ENCODE peak calls at places on chromosomes 7 and 10, in six cellular contexts. One of them, this sample, is unnamed.

GRCh38 chr7:119783799-119784198 is 489.2 kb upstream of the KCND2 start:
- DNase-seq in activated CD4-positive, alpha-beta T cell treated with anti-CD3 and anti-CD28 coated beads, Interleukin-2, amount 50 U/mL, for 24 hours: no peak
- DNase-seq in H9: no peak
- DNase-seq in stimulated activated CD4-positive, alpha-beta T cell treated with anti-CD3 and anti-CD28 coated beads, Interleukin-4, amount 100 ng/mL, for 4 hours: no peak
- DNase-seq in Kasumi-1: no peak
- DNase-seq in activated T-cell treated with anti-CD3 and anti-CD28 coated beads, Interleukin-2, amount 50 U/mL, for 72 hours: no peak
- DNase-seq in this sample: no peak

GRCh38 chr10:94198324-94198723 is 164.4 kb downstream of the NOC3L start:
- DNase-seq in activated CD4-positive, alpha-beta T cell treated with anti-CD3 and anti-CD28 coated beads, Interleukin-2, amount 50 U/mL, for 24 hours: no peak
- DNase-seq in H9: no peak
- DNase-seq in stimulated activated CD4-positive, alpha-beta T cell treated with anti-CD3 and anti-CD28 coated beads, Interleukin-4, amount 100 ng/mL, for 4 hours: no peak
- DNase-seq in Kasumi-1: no peak
- DNase-seq in activated T-cell treated with anti-CD3 and anti-CD28 coated beads, Interleukin-2, amount 50 U/mL, for 72 hours: no peak
- DNase-seq in this sample: no peak

GRCh38 chr7:8277394-8277982 is 15.5 kb upstream of the ICA1 start:
- DNase-seq in activated CD4-positive, alpha-beta T cell treated with anti-CD3 and anti-CD28 coated beads, Interleukin-2, amount 50 U/mL, for 24 hours: no peak
- DNase-seq in H9: no peak
- DNase-seq in stimulated activated CD4-positive, alpha-beta T cell treated with anti-CD3 and anti-CD28 coated beads, Interleukin-4, amount 100 ng/mL, for 4 hours: no peak
- DNase-seq in Kasumi-1: peak
- DNase-seq in activated T-cell treated with anti-CD3 and anti-CD28 coated beads, Interleukin-2, amount 50 U/mL, for 72 hours: no peak
- DNase-seq in this sample: peak

GRCh38 chr10:116084166-116084565 is 188.8 kb downstream of the GFRA1 start:
- DNase-seq in activated CD4-positive, alpha-beta T cell treated with anti-CD3 and anti-CD28 coated beads, Interleukin-2, amount 50 U/mL, for 24 hours: no peak
- DNase-seq in H9: no peak
- DNase-seq in stimulated activated CD4-positive, alpha-beta T cell treated with anti-CD3 and anti-CD28 coated beads, Interleukin-4, amount 100 ng/mL, for 4 hours: no peak
- DNase-seq in Kasumi-1: no peak
- DNase-seq in activated T-cell treated with anti-CD3 and anti-CD28 coated beads, Interleukin-2, amount 50 U/mL, for 72 hours: no peak
- DNase-seq in this sample: no peak

GRCh38 chr10:533611-534566 is 155.6 kb downstream of the DIP2C start:
- DNase-seq in activated CD4-positive, alpha-beta T cell treated with anti-CD3 and anti-CD28 coated beads, Interleukin-2, amount 50 U/mL, for 24 hours: no peak
- DNase-seq in H9: no peak
- DNase-seq in stimulated activated CD4-positive, alpha-beta T cell treated with anti-CD3 and anti-CD28 coated beads, Interleukin-4, amount 100 ng/mL, for 4 hours: no peak
- DNase-seq in Kasumi-1: no peak
- DNase-seq in activated T-cell treated with anti-CD3 and anti-CD28 coated beads, Interleukin-2, amount 50 U/mL, for 72 hours: no peak
- DNase-seq in this sample: no peak

GRCh38 chr10:106327747-106328146 is 836.8 kb downstream of the SORCS1 start:
- DNase-seq in activated CD4-positive, alpha-beta T cell treated with anti-CD3 and anti-CD28 coated beads, Interleukin-2, amount 50 U/mL, for 24 hours: no peak
- DNase-seq in H9: no peak
- DNase-seq in stimulated activated CD4-positive, alpha-beta T cell treated with anti-CD3 and anti-CD28 coated beads, Interleukin-4, amount 100 ng/mL, for 4 hours: no peak
- DNase-seq in Kasumi-1: no peak
- DNase-seq in activated T-cell treated with anti-CD3 and anti-CD28 coated beads, Interleukin-2, amount 50 U/mL, for 72 hours: no peak
- DNase-seq in this sample: no peak

GRCh38 chr7:96414931-96415292 is 93.0 kb upstream of the SLC25A13 start:
- DNase-seq in activated CD4-positive, alpha-beta T cell treated with anti-CD3 and anti-CD28 coated beads, Interleukin-2, amount 50 U/mL, for 24 hours: peak
- DNase-seq in H9: peak
- DNase-seq in stimulated activated CD4-positive, alpha-beta T cell treated with anti-CD3 and anti-CD28 coated beads, Interleukin-4, amount 100 ng/mL, for 4 hours: no peak
- DNase-seq in Kasumi-1: peak
- DNase-seq in activated T-cell treated with anti-CD3 and anti-CD28 coated beads, Interleukin-2, amount 50 U/mL, for 72 hours: peak
- DNase-seq in this sample: peak

GRCh38 chr7:30503273-30504212 is 1.1 kb downstream of the GGCT start:
- DNase-seq in activated CD4-positive, alpha-beta T cell treated with anti-CD3 and anti-CD28 coated beads, Interleukin-2, amount 50 U/mL, for 24 hours: no peak
- DNase-seq in H9: no peak
- DNase-seq in stimulated activated CD4-positive, alpha-beta T cell treated with anti-CD3 and anti-CD28 coated beads, Interleukin-4, amount 100 ng/mL, for 4 hours: no peak
- DNase-seq in Kasumi-1: peak
- DNase-seq in activated T-cell treated with anti-CD3 and anti-CD28 coated beads, Interleukin-2, amount 50 U/mL, for 72 hours: no peak
- DNase-seq in this sample: no peak

GRCh38 chr10:33132626-33133025 is 174.6 kb upstream of the ITGB1 start:
- DNase-seq in activated CD4-positive, alpha-beta T cell treated with anti-CD3 and anti-CD28 coated beads, Interleukin-2, amount 50 U/mL, for 24 hours: no peak
- DNase-seq in H9: peak
- DNase-seq in stimulated activated CD4-positive, alpha-beta T cell treated with anti-CD3 and anti-CD28 coated beads, Interleukin-4, amount 100 ng/mL, for 4 hours: no peak
- DNase-seq in Kasumi-1: peak
- DNase-seq in activated T-cell treated with anti-CD3 and anti-CD28 coated beads, Interleukin-2, amount 50 U/mL, for 72 hours: peak
- DNase-seq in this sample: no peak

GRCh38 chr10:29621161-29621560 is 13.6 kb downstream of the SVIL start:
- DNase-seq in activated CD4-positive, alpha-beta T cell treated with anti-CD3 and anti-CD28 coated beads, Interleukin-2, amount 50 U/mL, for 24 hours: no peak
- DNase-seq in H9: no peak
- DNase-seq in stimulated activated CD4-positive, alpha-beta T cell treated with anti-CD3 and anti-CD28 coated beads, Interleukin-4, amount 100 ng/mL, for 4 hours: no peak
- DNase-seq in Kasumi-1: no peak
- DNase-seq in activated T-cell treated with anti-CD3 and anti-CD28 coated beads, Interleukin-2, amount 50 U/mL, for 72 hours: no peak
- DNase-seq in this sample: no peak

GRCh38 chr10:78302739-78302988 is 269.0 kb downstream of the RPS24 start:
- DNase-seq in activated CD4-positive, alpha-beta T cell treated with anti-CD3 and anti-CD28 coated beads, Interleukin-2, amount 50 U/mL, for 24 hours: no peak
- DNase-seq in H9: no peak
- DNase-seq in stimulated activated CD4-positive, alpha-beta T cell treated with anti-CD3 and anti-CD28 coated beads, Interleukin-4, amount 100 ng/mL, for 4 hours: no peak
- DNase-seq in Kasumi-1: no peak
- DNase-seq in activated T-cell treated with anti-CD3 and anti-CD28 coated beads, Interleukin-2, amount 50 U/mL, for 72 hours: no peak
- DNase-seq in this sample: no peak

GRCh38 chr10:110252148-110252547 is 44.7 kb downstream of the MXI1 start:
- DNase-seq in activated CD4-positive, alpha-beta T cell treated with anti-CD3 and anti-CD28 coated beads, Interleukin-2, amount 50 U/mL, for 24 hours: no peak
- DNase-seq in H9: no peak
- DNase-seq in stimulated activated CD4-positive, alpha-beta T cell treated with anti-CD3 and anti-CD28 coated beads, Interleukin-4, amount 100 ng/mL, for 4 hours: no peak
- DNase-seq in Kasumi-1: no peak
- DNase-seq in activated T-cell treated with anti-CD3 and anti-CD28 coated beads, Interleukin-2, amount 50 U/mL, for 72 hours: no peak
- DNase-seq in this sample: no peak

GRCh38 chr10:72821606-72822005 is 71.9 kb upstream of the OIT3 start:
- DNase-seq in activated CD4-positive, alpha-beta T cell treated with anti-CD3 and anti-CD28 coated beads, Interleukin-2, amount 50 U/mL, for 24 hours: no peak
- DNase-seq in H9: no peak
- DNase-seq in stimulated activated CD4-positive, alpha-beta T cell treated with anti-CD3 and anti-CD28 coated beads, Interleukin-4, amount 100 ng/mL, for 4 hours: no peak
- DNase-seq in Kasumi-1: no peak
- DNase-seq in activated T-cell treated with anti-CD3 and anti-CD28 coated beads, Interleukin-2, amount 50 U/mL, for 72 hours: no peak
- DNase-seq in this sample: no peak